ENCODE peak calls at places on chromosomes 13 and 19, in ten cellular contexts. One of them, this sample, is unnamed.
A peak's percentile ranks its signal among the peaks of the same experiment; 100 is the strongest.

GRCh38 chr19:35622750-35623149 is 6.1 kb upstream of the RBM42 start:
- DNase-seq in upper lobe of left lung: peak; percentile 59
- DNase-seq in iPS DF 6.9: no peak
- DNase-seq in mucosa of descending colon: no peak
- DNase-seq in psoas muscle: no peak
- DNase-seq in uterus: no peak
- DNase-seq in mesenchymal stem cell: no peak
- DNase-seq in IMR-90: no peak
- DNase-seq in endodermal cell: no peak
- DNase-seq in stomach: no peak
- DNase-seq in this sample: no peak

GRCh38 chr13:40974460-40975407 is 44.4 kb downstream of the ELF1 start:
- DNase-seq in psoas muscle: no peak
- DNase-seq in mesenchymal stem cell: peak; percentile 68
- DNase-seq in uterus: no peak
- DNase-seq in IMR-90: peak; percentile 66
- DNase-seq in stomach: no peak
- DNase-seq in iPS DF 6.9: peak; percentile 35
- DNase-seq in endodermal cell: peak; percentile 64
- DNase-seq in upper lobe of left lung: no peak
- DNase-seq in mucosa of descending colon: peak; percentile 55
- DNase-seq in this sample: peak; percentile 58

GRCh38 chr19:44005968-44006367 is 3.2 kb downstream of the ZNF230 start:
- DNase-seq in iPS DF 6.9: no peak
- DNase-seq in stomach: no peak
- DNase-seq in upper lobe of left lung: no peak
- DNase-seq in uterus: no peak
- DNase-seq in mesenchymal stem cell: peak; percentile 41
- DNase-seq in psoas muscle: no peak
- DNase-seq in endodermal cell: no peak
- DNase-seq in mucosa of descending colon: no peak
- DNase-seq in IMR-90: peak; percentile 23
- DNase-seq in this sample: no peak

GRCh38 chr19:18846862-18847515 is 15.2 kb downstream of the UPF1 start:
- DNase-seq in mucosa of descending colon: peak; percentile 87
- DNase-seq in upper lobe of left lung: peak; percentile 69
- DNase-seq in IMR-90: peak; percentile 69
- DNase-seq in psoas muscle: peak; percentile 83
- DNase-seq in mesenchymal stem cell: peak; percentile 78
- DNase-seq in stomach: peak; percentile 80
- DNase-seq in iPS DF 6.9: peak; percentile 54
- DNase-seq in uterus: peak; percentile 82
- DNase-seq in endodermal cell: peak; percentile 93
- DNase-seq in this sample: peak; percentile 89

GRCh38 chr19:33282036-33282686 is 20.2 kb downstream of the CEBPA start:
- DNase-seq in IMR-90: no peak
- DNase-seq in uterus: no peak
- DNase-seq in psoas muscle: no peak
- DNase-seq in stomach: no peak
- DNase-seq in iPS DF 6.9: no peak
- DNase-seq in mucosa of descending colon: no peak
- DNase-seq in upper lobe of left lung: peak; percentile 59
- DNase-seq in mesenchymal stem cell: no peak
- DNase-seq in endodermal cell: no peak
- DNase-seq in this sample: peak; percentile 48

GRCh38 chr19:15636026-15636425 is 4.7 kb upstream of the CYP4F3 start:
- DNase-seq in stomach: no peak
- DNase-seq in upper lobe of left lung: no peak
- DNase-seq in IMR-90: no peak
- DNase-seq in mesenchymal stem cell: no peak
- DNase-seq in psoas muscle: no peak
- DNase-seq in mucosa of descending colon: no peak
- DNase-seq in iPS DF 6.9: no peak
- DNase-seq in uterus: no peak
- DNase-seq in endodermal cell: no peak
- DNase-seq in this sample: no peak

GRCh38 chr13:69040898-69041297 is 1066.7 kb upstream of the ATXN8OS start:
- DNase-seq in mucosa of descending colon: no peak
- DNase-seq in mesenchymal stem cell: no peak
- DNase-seq in IMR-90: no peak
- DNase-seq in endodermal cell: no peak
- DNase-seq in stomach: no peak
- DNase-seq in psoas muscle: no peak
- DNase-seq in upper lobe of left lung: no peak
- DNase-seq in iPS DF 6.9: no peak
- DNase-seq in uterus: no peak
- DNase-seq in this sample: no peak

GRCh38 chr13:40969169-40969901 is 49.8 kb downstream of the ELF1 start:
- DNase-seq in iPS DF 6.9: no peak
- DNase-seq in IMR-90: no peak
- DNase-seq in uterus: no peak
- DNase-seq in mucosa of descending colon: no peak
- DNase-seq in mesenchymal stem cell: no peak
- DNase-seq in upper lobe of left lung: no peak
- DNase-seq in psoas muscle: no peak
- DNase-seq in endodermal cell: no peak
- DNase-seq in stomach: no peak
- DNase-seq in this sample: no peak

GRCh38 chr19:9945319-9945966 is 9.1 kb upstream of the OLFM2 start:
- DNase-seq in mucosa of descending colon: peak; percentile 60
- DNase-seq in iPS DF 6.9: no peak
- DNase-seq in IMR-90: peak; percentile 100
- DNase-seq in upper lobe of left lung: peak; percentile 69
- DNase-seq in mesenchymal stem cell: peak; percentile 97
- DNase-seq in stomach: peak; percentile 41
- DNase-seq in endodermal cell: peak; percentile 72
- DNase-seq in uterus: peak; percentile 97
- DNase-seq in psoas muscle: peak; percentile 89
- DNase-seq in this sample: peak; percentile 87

GRCh38 chr19:55241935-55242464 is 13.4 kb upstream of the TMEM86B start:
- DNase-seq in endodermal cell: no peak
- DNase-seq in psoas muscle: no peak
- DNase-seq in IMR-90: no peak
- DNase-seq in mucosa of descending colon: no peak
- DNase-seq in iPS DF 6.9: no peak
- DNase-seq in mesenchymal stem cell: no peak
- DNase-seq in uterus: no peak
- DNase-seq in upper lobe of left lung: peak; percentile 46
- DNase-seq in stomach: no peak
- DNase-seq in this sample: no peak

GRCh38 chr13:114199961-114200672 is 21.1 kb downstream of the CFAP97D2 start:
- DNase-seq in iPS DF 6.9: no peak
- DNase-seq in endodermal cell: no peak
- DNase-seq in uterus: no peak
- DNase-seq in psoas muscle: no peak
- DNase-seq in stomach: no peak
- DNase-seq in upper lobe of left lung: peak; percentile 73
- DNase-seq in IMR-90: no peak
- DNase-seq in mesenchymal stem cell: no peak
- DNase-seq in mucosa of descending colon: no peak
- DNase-seq in this sample: no peak

GRCh38 chr19:17074628-17075034 is 621 bp downstream of the HAUS8 start:
- DNase-seq in endodermal cell: no peak
- DNase-seq in psoas muscle: no peak
- DNase-seq in IMR-90: no peak
- DNase-seq in iPS DF 6.9: no peak
- DNase-seq in uterus: no peak
- DNase-seq in stomach: no peak
- DNase-seq in upper lobe of left lung: no peak
- DNase-seq in mucosa of descending colon: no peak
- DNase-seq in mesenchymal stem cell: no peak
- DNase-seq in this sample: no peak

GRCh38 chr19:17070912-17071311 is 4.3 kb downstream of the HAUS8 start:
- DNase-seq in uterus: no peak
- DNase-seq in psoas muscle: no peak
- DNase-seq in mucosa of descending colon: no peak
- DNase-seq in endodermal cell: no peak
- DNase-seq in mesenchymal stem cell: no peak
- DNase-seq in stomach: no peak
- DNase-seq in iPS DF 6.9: no peak
- DNase-seq in upper lobe of left lung: no peak
- DNase-seq in IMR-90: no peak
- DNase-seq in this sample: no peak

GRCh38 chr19:17070421-17070820 is 4.8 kb downstream of the HAUS8 start:
- DNase-seq in IMR-90: no peak
- DNase-seq in upper lobe of left lung: no peak
- DNase-seq in psoas muscle: no peak
- DNase-seq in iPS DF 6.9: no peak
- DNase-seq in uterus: no peak
- DNase-seq in endodermal cell: no peak
- DNase-seq in mucosa of descending colon: no peak
- DNase-seq in stomach: no peak
- DNase-seq in mesenchymal stem cell: no peak
- DNase-seq in this sample: no peak

GRCh38 chr19:17073869-17074627 is 1.2 kb downstream of the HAUS8 start:
- DNase-seq in iPS DF 6.9: no peak
- DNase-seq in IMR-90: peak; percentile 16
- DNase-seq in mucosa of descending colon: peak; percentile 40
- DNase-seq in endodermal cell: peak; percentile 77
- DNase-seq in uterus: no peak
- DNase-seq in psoas muscle: no peak
- DNase-seq in upper lobe of left lung: no peak
- DNase-seq in stomach: no peak
- DNase-seq in mesenchymal stem cell: peak; percentile 71
- DNase-seq in this sample: no peak

GRCh38 chr19:17069249-17069648 is 6.0 kb downstream of the HAUS8 start:
- DNase-seq in IMR-90: no peak
- DNase-seq in uterus: no peak
- DNase-seq in upper lobe of left lung: no peak
- DNase-seq in mesenchymal stem cell: no peak
- DNase-seq in endodermal cell: peak; percentile 61
- DNase-seq in iPS DF 6.9: no peak
- DNase-seq in stomach: no peak
- DNase-seq in psoas muscle: no peak
- DNase-seq in mucosa of descending colon: no peak
- DNase-seq in this sample: no peak
- H3K4me1 ChIP-seq in IMR-90: peaks cover 5% of the 10 kb centered on the region
- H3K4me1 ChIP-seq in uterus: peaks cover 5% of the 10 kb centered on the region
- H3K4me1 ChIP-seq in upper lobe of left lung: peaks cover 6% of the 10 kb centered on the region
- H3K4me1 ChIP-seq in mesenchymal stem cell: peaks cover 5% of the 10 kb centered on the region
- H3K4me1 ChIP-seq in endodermal cell: peaks cover 3% of the 10 kb centered on the region
- H3K4me1 ChIP-seq in iPS DF 6.9: no peaks in the 10 kb centered on the region
- H3K4me1 ChIP-seq in stomach: peaks cover 4% of the 10 kb centered on the region
- H3K4me1 ChIP-seq in psoas muscle: peaks cover 4% of the 10 kb centered on the region
- H3K4me1 ChIP-seq in mucosa of descending colon: peaks cover 9% of the 10 kb centered on the region
- H3K4me1 ChIP-seq in this sample: peaks cover 4% of the 10 kb centered on the region

DNA sequence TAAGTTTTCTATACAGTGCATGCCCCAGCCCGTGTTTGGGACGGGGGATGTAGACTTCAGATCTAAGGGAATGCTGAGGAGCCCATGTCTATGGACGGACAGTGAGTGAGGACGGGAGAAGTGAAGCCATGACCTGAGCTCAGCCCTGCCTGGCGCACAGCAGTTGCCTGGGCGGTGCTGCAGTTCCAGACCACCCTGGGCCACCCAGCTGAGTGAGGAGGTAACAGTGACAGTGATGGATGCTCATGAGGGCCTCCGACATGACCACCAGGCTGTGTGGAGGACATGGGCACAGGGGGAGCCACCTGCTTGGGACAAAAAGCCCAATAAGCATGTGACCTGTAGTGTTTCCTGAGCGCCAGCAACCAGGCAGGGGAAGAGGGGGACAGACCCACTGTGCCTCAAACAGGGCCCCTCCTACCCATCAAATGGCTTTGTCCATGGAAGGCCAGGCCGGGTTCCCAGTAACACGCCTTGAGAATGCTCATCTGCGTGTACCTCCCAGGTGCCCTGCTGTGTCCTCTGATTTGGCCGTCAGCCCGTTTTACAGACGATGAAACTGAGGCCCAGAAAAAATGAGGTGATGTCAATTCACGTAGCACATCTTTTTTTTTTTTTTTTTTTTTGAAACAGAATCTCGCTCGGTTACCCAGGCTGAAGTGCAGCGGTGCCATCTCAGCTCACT is 22.6 kb downstream of the NOSIP start:
- DNase-seq in upper lobe of left lung: no peak
- DNase-seq in uterus: no peak
- DNase-seq in mesenchymal stem cell: no peak
- DNase-seq in mucosa of descending colon: no peak
- DNase-seq in psoas muscle: no peak
- DNase-seq in stomach: no peak
- DNase-seq in endodermal cell: no peak
- DNase-seq in iPS DF 6.9: no peak
- DNase-seq in IMR-90: no peak
- DNase-seq in this sample: no peak
- H3K4me1 ChIP-seq in upper lobe of left lung: peaks cover 30% of the 10 kb centered on the region
- H3K4me1 ChIP-seq in uterus: no peaks in the 10 kb centered on the region
- H3K4me1 ChIP-seq in mesenchymal stem cell: peaks cover 7% of the 10 kb centered on the region
- H3K4me1 ChIP-seq in mucosa of descending colon: peaks cover 62% of the 10 kb centered on the region
- H3K4me1 ChIP-seq in psoas muscle: peaks cover 33% of the 10 kb centered on the region
- H3K4me1 ChIP-seq in stomach: peaks cover 43% of the 10 kb centered on the region
- H3K4me1 ChIP-seq in endodermal cell: no peaks in the 10 kb centered on the region
- H3K4me1 ChIP-seq in iPS DF 6.9: no peaks in the 10 kb centered on the region
- H3K4me1 ChIP-seq in IMR-90: no peaks in the 10 kb centered on the region
- H3K4me1 ChIP-seq in this sample: peaks cover 5% of the 10 kb centered on the region

DNA sequence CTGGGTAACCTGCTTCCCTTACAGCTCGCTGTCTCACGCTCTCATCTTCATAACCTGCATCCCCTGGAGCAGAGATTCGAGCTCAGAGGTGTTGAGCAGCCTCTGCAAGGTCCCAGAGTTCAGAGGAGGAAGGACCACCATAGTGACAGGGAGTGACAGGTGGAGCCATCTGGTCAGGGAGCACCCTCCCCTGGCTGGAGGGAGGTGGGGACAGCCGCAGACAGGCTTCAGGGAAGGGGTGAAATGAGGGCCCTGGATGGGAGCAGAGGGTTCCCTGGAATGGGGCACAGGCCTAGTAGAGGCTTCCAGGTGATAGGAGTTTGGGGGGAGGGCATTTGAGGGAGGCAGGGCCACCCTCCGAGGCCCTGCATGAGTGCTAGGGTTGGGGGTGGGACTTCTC is 82.1 kb downstream of the ZNF429 start:
- DNase-seq in iPS DF 6.9: no peak
- DNase-seq in uterus: no peak
- DNase-seq in upper lobe of left lung: no peak
- DNase-seq in mesenchymal stem cell: no peak
- DNase-seq in mucosa of descending colon: no peak
- DNase-seq in stomach: no peak
- DNase-seq in IMR-90: no peak
- DNase-seq in psoas muscle: no peak
- DNase-seq in endodermal cell: no peak
- DNase-seq in this sample: no peak
- H3K4me1 ChIP-seq in iPS DF 6.9: peaks cover 3% of the 10 kb centered on the region
- H3K4me1 ChIP-seq in uterus: peaks cover 4% of the 10 kb centered on the region
- H3K4me1 ChIP-seq in upper lobe of left lung: peaks cover 6% of the 10 kb centered on the region
- H3K4me1 ChIP-seq in mesenchymal stem cell: peaks cover 1% of the 10 kb centered on the region
- H3K4me1 ChIP-seq in mucosa of descending colon: peaks cover 12% of the 10 kb centered on the region
- H3K4me1 ChIP-seq in stomach: peaks cover 12% of the 10 kb centered on the region
- H3K4me1 ChIP-seq in IMR-90: no peaks in the 10 kb centered on the region
- H3K4me1 ChIP-seq in psoas muscle: no peaks in the 10 kb centered on the region
- H3K4me1 ChIP-seq in endodermal cell: no peaks in the 10 kb centered on the region
- H3K4me1 ChIP-seq in this sample: no peaks in the 10 kb centered on the region

DNA sequence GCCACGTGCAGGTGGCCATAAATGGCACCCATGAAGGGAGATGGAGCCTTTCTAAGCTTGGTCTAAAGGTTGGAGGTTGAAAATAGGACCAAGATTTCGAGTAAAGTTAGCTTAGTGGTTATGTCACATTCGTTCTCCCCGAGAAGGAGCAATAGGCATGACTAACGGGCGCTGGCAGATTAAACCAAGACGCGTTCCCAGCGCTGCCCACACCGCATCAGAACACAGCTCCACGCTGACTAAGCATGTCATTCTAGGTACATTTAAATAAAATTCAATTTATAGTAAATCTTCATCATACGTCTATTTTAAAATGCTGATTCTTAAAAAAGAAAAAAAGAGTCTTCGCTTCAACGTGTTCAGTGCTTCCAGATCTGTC is 95.0 kb upstream of the IRS2 start:
- DNase-seq in uterus: no peak
- DNase-seq in psoas muscle: no peak
- DNase-seq in upper lobe of left lung: no peak
- DNase-seq in IMR-90: no peak
- DNase-seq in stomach: no peak
- DNase-seq in mucosa of descending colon: no peak
- DNase-seq in iPS DF 6.9: no peak
- DNase-seq in endodermal cell: no peak
- DNase-seq in mesenchymal stem cell: no peak
- DNase-seq in this sample: no peak
- H3K4me1 ChIP-seq in uterus: no peaks in the 10 kb centered on the region
- H3K4me1 ChIP-seq in psoas muscle: no peaks in the 10 kb centered on the region
- H3K4me1 ChIP-seq in upper lobe of left lung: no peaks in the 10 kb centered on the region
- H3K4me1 ChIP-seq in IMR-90: peaks cover 3% of the 10 kb centered on the region
- H3K4me1 ChIP-seq in stomach: no peaks in the 10 kb centered on the region
- H3K4me1 ChIP-seq in mucosa of descending colon: no peaks in the 10 kb centered on the region
- H3K4me1 ChIP-seq in iPS DF 6.9: no peaks in the 10 kb centered on the region
- H3K4me1 ChIP-seq in endodermal cell: no peaks in the 10 kb centered on the region
- H3K4me1 ChIP-seq in mesenchymal stem cell: no peaks in the 10 kb centered on the region
- H3K4me1 ChIP-seq in this sample: no peaks in the 10 kb centered on the region

This sample was measured in hepatocyte.